ENCODE peak calls at places on chromosomes 13 and 19, in four cellular contexts. One of them, this sample, is unnamed.

GRCh38 chr19:12792048-12792852 is 964 bp downstream of the JUNB start:
- DNase-seq in brain microvascular endothelial cell: no peak
- DNase-seq in GM23338: peak; percentile 94
- DNase-seq in heart left ventricle: peak; percentile 87
- DNase-seq in this sample: no peak

GRCh38 chr19:40614595-40615411 is 13.6 kb downstream of the LTBP4 start:
- DNase-seq in brain microvascular endothelial cell: peak; percentile 95
- DNase-seq in GM23338: peak; percentile 96
- DNase-seq in heart left ventricle: peak; percentile 85
- DNase-seq in this sample: no peak

GRCh38 chr19:30854661-30855060 is 482.5 kb downstream of the ZNF536 start:
- DNase-seq in brain microvascular endothelial cell: no peak
- DNase-seq in GM23338: no peak
- DNase-seq in heart left ventricle: no peak
- DNase-seq in this sample: no peak

GRCh38 chr13:50485979-50486935 is 357.2 kb downstream of the DLEU7 start:
- DNase-seq in brain microvascular endothelial cell: peak; percentile 81
- DNase-seq in GM23338: no peak
- DNase-seq in heart left ventricle: no peak
- DNase-seq in this sample: no peak

GRCh38 chr13:79522583-79522982 is 41.6 kb downstream of the NDFIP2 start:
- DNase-seq in brain microvascular endothelial cell: peak; percentile 87
- DNase-seq in GM23338: no peak
- DNase-seq in heart left ventricle: no peak
- DNase-seq in this sample: no peak

GRCh38 chr13:75558130-75558840 is 8.7 kb downstream of the UCHL3 start:
- DNase-seq in brain microvascular endothelial cell: no peak
- DNase-seq in GM23338: no peak
- DNase-seq in heart left ventricle: no peak
- DNase-seq in this sample: no peak

GRCh38 chr19:48561412-48561811 is 9.4 kb downstream of the SULT2B1 start:
- DNase-seq in brain microvascular endothelial cell: no peak
- DNase-seq in GM23338: no peak
- DNase-seq in heart left ventricle: no peak
- DNase-seq in this sample: no peak

GRCh38 chr19:39111593-39112199 is 13.9 kb upstream of the PAK4 start:
- DNase-seq in brain microvascular endothelial cell: no peak
- DNase-seq in GM23338: no peak
- DNase-seq in heart left ventricle: no peak
- DNase-seq in this sample: no peak

GRCh38 chr13:110138700-110139036 is 168.3 kb downstream of the COL4A1 start:
- DNase-seq in brain microvascular endothelial cell: no peak
- DNase-seq in GM23338: no peak
- DNase-seq in heart left ventricle: no peak
- DNase-seq in this sample: no peak

GRCh38 chr13:100394005-100394695 is 194.4 kb downstream of the GGACT start:
- DNase-seq in brain microvascular endothelial cell: peak; percentile 86
- DNase-seq in GM23338: no peak
- DNase-seq in heart left ventricle: no peak
- DNase-seq in this sample: no peak

GRCh38 chr13:21399741-21400140 is 59.4 kb downstream of the ZDHHC20 start:
- DNase-seq in brain microvascular endothelial cell: peak; percentile 15
- DNase-seq in GM23338: no peak
- DNase-seq in heart left ventricle: no peak
- DNase-seq in this sample: no peak

GRCh38 chr19:42252365-42253244 is 2.3 kb downstream of the ERF start:
- DNase-seq in brain microvascular endothelial cell: no peak
- DNase-seq in GM23338: peak; percentile 42
- DNase-seq in heart left ventricle: no peak
- DNase-seq in this sample: peak; percentile 89

GRCh38 chr13:33348366-33348765 is 62.8 kb upstream of the STARD13 start:
- DNase-seq in brain microvascular endothelial cell: no peak
- DNase-seq in GM23338: no peak
- DNase-seq in heart left ventricle: no peak
- DNase-seq in this sample: no peak

GRCh38 chr19:18290250-18291018 is 9.0 kb upstream of the JUND start:
- DNase-seq in brain microvascular endothelial cell: peak; percentile 37
- DNase-seq in GM23338: no peak
- DNase-seq in heart left ventricle: no peak
- DNase-seq in this sample: no peak

GRCh38 chr19:50311723-50312635 is 17.2 kb downstream of the KCNC3 start:
- DNase-seq in brain microvascular endothelial cell: no peak
- DNase-seq in GM23338: peak; percentile 96
- DNase-seq in heart left ventricle: no peak
- DNase-seq in this sample: no peak

GRCh38 chr19:23002690-23003422 is at the start of gene ZNF728:
- DNase-seq in brain microvascular endothelial cell: no peak
- DNase-seq in GM23338: no peak
- DNase-seq in heart left ventricle: peak; percentile 86
- DNase-seq in this sample: no peak

GRCh38 chr19:41904118-41904870 is 21.3 kb downstream of the ARHGEF1 start:
- DNase-seq in brain microvascular endothelial cell: no peak
- DNase-seq in GM23338: no peak
- DNase-seq in heart left ventricle: no peak
- DNase-seq in this sample: no peak

GRCh38 chr13:105587786-105588185 is 947.7 kb downstream of the EFNB2 start:
- DNase-seq in brain microvascular endothelial cell: peak; percentile 71
- DNase-seq in GM23338: peak; percentile 1
- DNase-seq in heart left ventricle: no peak
- DNase-seq in this sample: no peak

GRCh38 chr13:46675016-46675415 is 121.9 kb downstream of the ESD start:
- DNase-seq in brain microvascular endothelial cell: no peak
- DNase-seq in GM23338: no peak
- DNase-seq in heart left ventricle: no peak
- DNase-seq in this sample: no peak

GRCh38 chr13:105914637-105915036 is 620.8 kb downstream of the EFNB2 start:
- DNase-seq in brain microvascular endothelial cell: peak; percentile 70
- DNase-seq in GM23338: no peak
- DNase-seq in heart left ventricle: no peak
- DNase-seq in this sample: no peak

GRCh38 chr19:37551123-37551993 is 43.2 kb downstream of the ZNF571 start:
- DNase-seq in brain microvascular endothelial cell: peak; percentile 61
- DNase-seq in GM23338: peak; percentile 58
- DNase-seq in heart left ventricle: peak; percentile 78
- DNase-seq in this sample: no peak

GRCh38 chr13:30927595-30927994 is 4.9 kb upstream of the TEX26 start:
- DNase-seq in brain microvascular endothelial cell: no peak
- DNase-seq in GM23338: no peak
- DNase-seq in heart left ventricle: no peak
- DNase-seq in this sample: no peak

GRCh38 chr19:42198676-42199439 is 18.6 kb downstream of the DEDD2 start:
- DNase-seq in brain microvascular endothelial cell: no peak
- DNase-seq in GM23338: peak; percentile 32
- DNase-seq in heart left ventricle: peak; percentile 64
- DNase-seq in this sample: no peak

GRCh38 chr13:34469212-34469983 is 472.7 kb upstream of the NBEA start:
- DNase-seq in brain microvascular endothelial cell: no peak
- DNase-seq in GM23338: no peak
- DNase-seq in heart left ventricle: no peak
- DNase-seq in this sample: no peak

GRCh38 chr13:30030141-30030750 is 179.8 kb upstream of the UBL3 start:
- DNase-seq in brain microvascular endothelial cell: no peak
- DNase-seq in GM23338: no peak
- DNase-seq in heart left ventricle: no peak
- DNase-seq in this sample: no peak

GRCh38 chr19:56837892-56838679 is 2.4 kb downstream of the PEG3 start:
- DNase-seq in brain microvascular endothelial cell: peak; percentile 18
- DNase-seq in GM23338: no peak
- DNase-seq in heart left ventricle: peak; percentile 78
- DNase-seq in this sample: peak; percentile 87

GRCh38 chr13:98445340-98446233 is 131.3 kb downstream of the STK24 start:
- DNase-seq in brain microvascular endothelial cell: peak; percentile 34
- DNase-seq in GM23338: peak; percentile 91
- DNase-seq in heart left ventricle: peak; percentile 88
- DNase-seq in this sample: peak; percentile 55

GRCh38 chr13:98576215-98576945 is 527 bp downstream of the STK24 start:
- DNase-seq in brain microvascular endothelial cell: no peak
- DNase-seq in GM23338: peak; percentile 57
- DNase-seq in heart left ventricle: peak; percentile 85
- DNase-seq in this sample: no peak

GRCh38 chr13:95437561-95437960 is 115.0 kb upstream of the CLDN10 start:
- DNase-seq in brain microvascular endothelial cell: no peak
- DNase-seq in GM23338: no peak
- DNase-seq in heart left ventricle: no peak
- DNase-seq in this sample: no peak

GRCh38 chr13:72062566-72062965 is 195.6 kb upstream of the DACH1 start:
- DNase-seq in brain microvascular endothelial cell: no peak
- DNase-seq in GM23338: peak; percentile 83
- DNase-seq in heart left ventricle: no peak
- DNase-seq in this sample: no peak

GRCh38 chr19:17289489-17289888 is 7.8 kb downstream of the ANKLE1 start:
- DNase-seq in brain microvascular endothelial cell: peak; percentile 88
- DNase-seq in GM23338: peak; percentile 96
- DNase-seq in heart left ventricle: peak; percentile 84
- DNase-seq in this sample: no peak

GRCh38 chr19:54302252-54302651 is 10.7 kb downstream of the LILRA5 start:
- DNase-seq in brain microvascular endothelial cell: no peak
- DNase-seq in GM23338: no peak
- DNase-seq in heart left ventricle: no peak
- DNase-seq in this sample: no peak

GRCh38 chr13:50713849-50714248 is 129.6 kb downstream of the DLEU7 start:
- DNase-seq in brain microvascular endothelial cell: peak; percentile 82
- DNase-seq in GM23338: no peak
- DNase-seq in heart left ventricle: no peak
- DNase-seq in this sample: no peak

GRCh38 chr19:13072206-13072898 is 30.3 kb downstream of the LYL1 start:
- DNase-seq in brain microvascular endothelial cell: no peak
- DNase-seq in GM23338: no peak
- DNase-seq in heart left ventricle: no peak
- DNase-seq in this sample: peak; percentile 93

GRCh38 chr13:26951581-26952177 is 191.1 kb upstream of the GPR12 start:
- DNase-seq in brain microvascular endothelial cell: no peak
- DNase-seq in GM23338: no peak
- DNase-seq in heart left ventricle: no peak
- DNase-seq in this sample: no peak

GRCh38 chr13:50636007-50636704 is 207.3 kb downstream of the DLEU7 start:
- DNase-seq in brain microvascular endothelial cell: no peak
- DNase-seq in GM23338: peak; percentile 93
- DNase-seq in heart left ventricle: no peak
- DNase-seq in this sample: no peak

GRCh38 chr19:6103217-6103644 is 7.1 kb downstream of the RFX2 start:
- DNase-seq in brain microvascular endothelial cell: peak; percentile 63
- DNase-seq in GM23338: no peak
- DNase-seq in heart left ventricle: peak; percentile 71
- DNase-seq in this sample: no peak

GRCh38 chr19:708154-709141 is at the start of gene PALM:
- DNase-seq in brain microvascular endothelial cell: no peak
- DNase-seq in GM23338: peak; percentile 75
- DNase-seq in heart left ventricle: peak; percentile 75
- DNase-seq in this sample: peak; percentile 33
- H3K4me3 ChIP-seq in brain microvascular endothelial cell: peak within 1 kb of the TSS; percentile 39
- H3K4me3 ChIP-seq in GM23338: peak within 1 kb of the TSS; percentile 69
- H3K4me3 ChIP-seq in heart left ventricle: peak within 1 kb of the TSS; percentile 86
- H3K4me3 ChIP-seq in this sample: peak within 1 kb of the TSS; percentile 67

GRCh38 chr13:52669677-52670076 is 17.0 kb downstream of the SUGT1 start:
- DNase-seq in brain microvascular endothelial cell: no peak
- DNase-seq in GM23338: no peak
- DNase-seq in heart left ventricle: no peak
- DNase-seq in this sample: no peak

GRCh38 chr13:52659340-52659739 is 6.7 kb downstream of the SUGT1 start:
- DNase-seq in brain microvascular endothelial cell: no peak
- DNase-seq in GM23338: no peak
- DNase-seq in heart left ventricle: no peak
- DNase-seq in this sample: no peak

GRCh38 chr13:52670726-52671125 is 18.1 kb downstream of the SUGT1 start:
- DNase-seq in brain microvascular endothelial cell: no peak
- DNase-seq in GM23338: no peak
- DNase-seq in heart left ventricle: no peak
- DNase-seq in this sample: no peak

GRCh38 chr13:52664269-52664668 is 11.6 kb downstream of the SUGT1 start:
- DNase-seq in brain microvascular endothelial cell: no peak
- DNase-seq in GM23338: no peak
- DNase-seq in heart left ventricle: no peak
- DNase-seq in this sample: no peak

DNA sequence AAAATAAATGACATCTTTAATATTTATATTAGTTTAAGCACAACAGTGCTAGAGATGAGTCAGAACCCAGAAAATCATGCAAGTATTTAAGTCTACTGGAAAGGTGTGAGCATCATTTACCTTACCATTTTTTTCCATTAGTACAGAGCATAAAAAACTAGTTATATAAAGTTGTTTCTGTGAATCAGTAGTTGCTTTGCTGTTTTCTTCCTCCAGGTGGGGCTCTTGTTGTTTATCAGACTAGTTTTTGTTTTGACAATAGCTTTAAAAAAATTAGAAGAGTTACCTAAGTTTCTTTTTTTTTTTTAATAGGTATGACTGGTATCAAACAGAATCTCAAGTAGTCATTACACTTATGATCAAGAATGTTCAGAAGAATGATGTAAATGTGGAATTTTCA is 12.7 kb downstream of the SUGT1 start:
- DNase-seq in brain microvascular endothelial cell: no peak
- DNase-seq in GM23338: peak; percentile 50
- DNase-seq in heart left ventricle: no peak
- DNase-seq in this sample: no peak
- TF ChIP-seq CTCF in brain microvascular endothelial cell: peak; percentile 33
- TF ChIP-seq CTCF in GM23338: no peak
- TF ChIP-seq CTCF in heart left ventricle: peak; percentile 55
- TF ChIP-seq CTCF in this sample: peak; percentile 44

GRCh38 chr13:35470671-35471465 is 5.6 kb downstream of the MAB21L1 start:
- DNase-seq in brain microvascular endothelial cell: peak; percentile 5
- DNase-seq in GM23338: peak; percentile 87
- DNase-seq in heart left ventricle: peak; percentile 70
- DNase-seq in this sample: peak; percentile 53
- H3K27ac ChIP-seq in brain microvascular endothelial cell: no peak overlapping the region
- H3K27ac ChIP-seq in GM23338: no peak overlapping the region
- H3K27ac ChIP-seq in heart left ventricle: peak overlapping the region; percentile 84
- H3K27ac ChIP-seq in this sample: no peak overlapping the region

DNA sequence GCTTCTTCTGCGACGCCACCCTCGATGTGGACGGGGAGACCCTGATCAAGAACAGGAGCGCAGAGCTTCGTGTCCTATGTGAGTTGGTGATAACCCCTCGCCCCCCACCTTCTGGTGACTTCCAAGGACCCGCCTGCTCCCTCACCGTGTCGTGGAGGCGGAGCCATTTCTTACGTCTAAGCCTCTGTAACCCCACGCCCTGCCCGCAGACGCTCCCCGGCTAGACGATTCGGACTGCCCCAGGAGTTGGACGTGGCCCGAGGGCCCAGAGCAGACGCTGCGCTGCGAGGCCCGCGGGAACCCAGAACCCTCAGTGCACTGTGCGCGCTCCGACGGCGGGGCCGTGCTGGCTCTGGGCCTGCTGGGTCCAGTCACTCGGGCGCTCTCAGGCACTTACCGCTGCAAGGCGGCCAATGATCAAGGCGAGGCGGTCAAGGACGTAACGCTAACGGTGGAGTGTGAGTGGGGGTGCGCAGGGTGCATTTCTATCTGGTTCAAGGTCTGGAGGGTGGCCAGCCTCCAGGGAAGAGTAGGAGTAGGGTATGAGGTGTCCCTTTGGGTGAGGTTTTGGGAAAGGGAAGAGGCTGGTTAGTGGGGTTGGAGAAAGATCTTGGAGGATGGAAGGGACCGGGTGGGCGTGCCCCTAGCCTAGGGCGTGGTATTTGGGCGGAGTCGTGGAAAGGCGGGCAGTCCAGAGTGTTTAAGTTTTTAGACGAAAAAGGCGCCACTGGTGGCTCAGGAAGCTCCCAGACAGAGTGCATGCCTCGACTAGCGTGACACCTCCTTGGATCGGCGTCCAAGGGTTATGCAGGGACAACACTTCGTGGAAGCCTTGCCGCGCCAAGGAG is 3.3 kb downstream of the ICAM5 start:
- DNase-seq in brain microvascular endothelial cell: no peak
- DNase-seq in GM23338: peak; percentile 65
- DNase-seq in heart left ventricle: no peak
- DNase-seq in this sample: no peak
- H3K4me3 ChIP-seq in brain microvascular endothelial cell: no peak overlapping the region
- H3K4me3 ChIP-seq in GM23338: peak overlapping the region; percentile 65
- H3K4me3 ChIP-seq in heart left ventricle: peak overlapping the region; percentile 17
- H3K4me3 ChIP-seq in this sample: peak overlapping the region; percentile 21